ENCODE peak calls at places on chromosomes 16 and 17, in five cellular contexts. B is upper lobe of left lung, E is K562, I is HepG2, J is GM12878. G is an unnamed sample.
A peak's percentile ranks its signal among the peaks of the same experiment; 100 is the strongest.

GRCh38 chr16:84851192-84852127 is 31.7 kb downstream of the CRISPLD2 start:
- ATAC-seq in I (peak; percentile 92), B (peak; percentile 65), J (no peak), E (no peak), G (no peak)

GRCh38 chr16:57614546-57615343 is 13.7 kb upstream of the ADGRG1 start:
- ATAC-seq in E (no peak), J (peak; percentile 8), B (no peak), I (no peak), G (no peak)

GRCh38 chr16:4862639-4863038 is 15.4 kb downstream of the UBN1 start:
- ATAC-seq in B (peak; percentile 70), I (no peak), E (no peak), J (no peak), G (peak; percentile 28)

GRCh38 chr16:58196898-58197313 is 1.0 kb downstream of the CSNK2A2 start:
- ATAC-seq in E (peak; percentile 8), B (no peak), I (peak; percentile 48), J (peak; percentile 32), G (no peak)

GRCh38 chr16:27671410-27671809 is 121.5 kb downstream of the KATNIP start:
- ATAC-seq in E (no peak), J (no peak), I (no peak), B (no peak), G (no peak)

GRCh38 chr17:82632461-82632860 is 15.8 kb downstream of the WDR45B start:
- ATAC-seq in B (no peak), E (no peak), I (no peak), J (no peak), G (no peak)

GRCh38 chr16:56268799-56269198 is 77.5 kb downstream of the GNAO1 start:
- ATAC-seq in I (no peak), B (no peak), E (no peak), J (no peak), G (no peak)

GRCh38 chr17:65163990-65164495 is 26.9 kb downstream of the RGS9 start:
- ATAC-seq in E (peak; percentile 96), I (peak; percentile 54), B (no peak), J (peak; percentile 98), G (peak; percentile 22)

GRCh38 chr17:32771396-32771795 is 105.5 kb downstream of the MYO1D start:
- ATAC-seq in J (no peak), B (no peak), E (no peak), I (no peak), G (no peak)

GRCh38 chr16:84741351-84741791 is 41.6 kb downstream of the USP10 start:
- ATAC-seq in J (no peak), E (no peak), B (no peak), I (no peak), G (peak; percentile 10)

GRCh38 chr17:43974541-43975315 is 21.0 kb upstream of the PYY start:
- ATAC-seq in E (no peak), J (no peak), B (no peak), I (no peak), G (no peak)

DNA sequence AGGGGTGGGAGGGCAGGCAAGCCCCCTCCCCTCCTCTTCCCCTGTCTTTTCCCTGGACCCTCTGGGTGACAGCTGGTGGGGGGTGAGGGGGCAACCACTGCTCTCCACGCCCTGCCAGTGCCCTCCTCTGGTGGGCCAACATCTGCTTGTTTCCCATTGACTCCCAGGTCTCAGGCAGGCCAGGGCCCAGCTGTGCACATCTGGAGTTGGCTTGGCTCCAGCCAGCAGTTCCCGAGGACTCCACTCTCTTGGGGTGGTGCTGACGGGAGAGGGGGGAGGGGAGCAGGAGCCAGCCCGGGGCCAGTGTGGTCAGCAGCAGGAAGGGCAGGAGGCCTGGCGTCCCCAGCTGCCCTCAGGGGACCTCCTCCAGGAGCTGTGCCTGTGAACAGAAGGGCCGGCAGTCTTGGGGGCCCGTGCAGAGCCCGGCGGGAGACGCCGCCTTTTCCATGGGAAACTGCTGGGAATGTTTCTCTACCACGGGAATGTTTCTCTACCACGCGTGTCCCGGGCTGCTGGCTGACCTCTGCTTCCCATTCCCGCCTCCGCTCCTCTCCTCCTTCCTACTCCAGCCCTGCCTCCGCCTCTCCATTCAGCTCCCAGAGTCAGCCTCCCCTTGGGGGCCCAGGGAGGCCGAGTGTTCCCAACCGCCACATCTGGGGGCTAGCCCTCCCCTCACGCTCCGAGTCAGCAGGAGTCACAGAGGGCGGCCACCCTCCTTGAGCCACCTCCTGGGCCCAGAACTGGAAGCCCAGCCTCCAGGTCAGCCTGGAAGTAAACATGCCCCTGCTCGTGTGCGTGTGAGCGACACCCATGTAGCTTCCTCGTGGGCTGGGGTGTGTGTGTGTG is 7.6 kb downstream of the CYGB start:
- ATAC-seq in E (peak; percentile 86), B (peak; percentile 81), I (peak; percentile 13), J (no peak), G (peak; percentile 73)
- TF ChIP-seq POLR2AphosphoS5 in E (no peak), B (peak; percentile 81), I (no peak), J (no peak), G (peak; percentile 62)

GRCh38 chr17:12683299-12683698 is 17.6 kb downstream of the MYOCD start:
- ATAC-seq in J (no peak), E (no peak), B (no peak), I (no peak), G (no peak)

GRCh38 chr17:12680993-12681392 is 15.3 kb downstream of the MYOCD start:
- ATAC-seq in B (no peak), J (no peak), E (no peak), I (no peak), G (peak; percentile 61)

DNA sequence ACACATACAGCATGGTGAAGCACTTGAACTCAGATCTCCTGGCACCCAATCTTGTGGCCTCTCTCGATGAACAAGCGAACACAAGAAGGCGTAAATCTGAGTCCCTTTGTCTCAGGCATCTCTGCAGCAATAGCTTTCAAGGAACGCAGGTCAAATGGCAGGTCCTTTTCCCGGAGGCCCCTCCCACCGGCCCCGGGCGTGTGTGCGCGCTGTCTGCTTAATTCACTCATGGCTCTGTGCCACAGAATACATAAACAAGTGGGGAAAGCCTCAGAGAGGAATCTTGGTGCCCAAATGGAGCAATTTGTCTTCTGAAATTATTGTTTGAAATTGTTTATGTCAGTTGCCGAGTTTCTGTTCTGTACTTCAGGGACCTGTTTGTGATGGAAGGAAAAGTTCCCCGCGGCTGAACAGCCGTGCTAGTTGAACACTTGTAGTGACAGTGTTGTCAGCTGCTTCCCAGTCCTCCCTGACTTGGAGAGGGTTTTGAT is 14.8 kb downstream of the MYOCD start:
- ATAC-seq in I (no peak), B (no peak), J (no peak), E (no peak), G (peak; percentile 89)
- TF ChIP-seq EP300 in I (no peak), B (no peak), J (no peak), E (no peak), G (no peak)

DNA sequence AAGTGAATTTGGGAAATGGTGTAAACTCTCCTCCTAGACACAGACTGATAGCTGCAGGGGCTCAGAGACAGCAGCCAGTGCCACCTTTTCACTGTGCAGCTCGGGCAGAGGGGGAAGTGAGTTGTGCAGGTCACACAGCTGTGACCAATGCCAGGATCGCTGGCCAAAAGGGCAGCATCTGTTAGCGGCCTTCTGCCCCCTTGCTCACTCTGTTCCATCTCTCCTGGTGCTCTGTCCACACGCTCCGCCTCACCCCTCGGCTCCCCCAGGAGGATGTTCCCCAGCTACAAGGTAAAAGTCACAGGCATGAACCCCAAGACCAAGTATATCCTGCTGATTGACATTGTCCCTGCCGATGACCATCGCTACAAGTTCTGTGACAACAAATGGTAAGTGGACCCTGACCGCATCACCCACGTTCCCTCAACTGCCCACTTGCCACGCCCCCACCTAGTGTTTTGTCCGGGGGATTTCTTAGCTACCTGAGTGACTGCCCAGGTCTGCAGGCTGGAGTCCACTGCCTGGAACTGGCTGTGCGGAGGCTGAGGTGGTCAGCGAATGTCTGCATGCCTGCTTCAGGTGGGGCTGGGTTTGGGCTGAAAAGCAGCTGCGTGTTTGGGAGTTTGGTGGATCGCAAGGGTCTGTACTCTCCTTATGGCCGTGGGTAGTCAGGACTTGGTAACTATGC is 13.5 kb downstream of the TBX4 start:
- ATAC-seq in E (no peak), B (no peak), J (no peak), I (no peak), G (no peak)
- TF ChIP-seq POLR2AphosphoS5 in E (no peak), B (no peak), J (no peak), I (no peak), G (no peak)

DNA sequence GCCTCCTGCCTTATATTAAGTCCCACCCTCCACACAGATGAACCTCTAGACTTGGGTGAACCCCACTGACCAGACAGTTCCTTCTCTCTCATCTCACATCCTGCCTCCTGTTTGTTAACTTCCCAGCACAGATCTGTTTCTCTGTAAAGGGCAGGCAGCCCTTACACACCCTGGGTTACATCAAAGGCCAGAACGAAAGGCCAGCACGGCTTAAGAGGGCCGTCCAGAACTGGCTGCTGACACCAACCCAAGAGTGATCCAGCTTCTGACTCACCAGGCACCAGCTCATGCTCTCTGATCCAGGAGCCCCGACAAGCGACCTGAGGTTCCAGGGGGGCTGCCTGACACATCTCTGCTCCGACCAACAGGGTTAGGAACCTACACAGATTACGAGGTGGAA is 86.9 kb downstream of the MRM3 start:
- ATAC-seq in E (no peak), I (no peak), B (peak; percentile 48), J (no peak), G (peak; percentile 91)
- TF ChIP-seq EP300 in E (no peak), I (no peak), B (no peak), J (no peak), G (no peak)

DNA sequence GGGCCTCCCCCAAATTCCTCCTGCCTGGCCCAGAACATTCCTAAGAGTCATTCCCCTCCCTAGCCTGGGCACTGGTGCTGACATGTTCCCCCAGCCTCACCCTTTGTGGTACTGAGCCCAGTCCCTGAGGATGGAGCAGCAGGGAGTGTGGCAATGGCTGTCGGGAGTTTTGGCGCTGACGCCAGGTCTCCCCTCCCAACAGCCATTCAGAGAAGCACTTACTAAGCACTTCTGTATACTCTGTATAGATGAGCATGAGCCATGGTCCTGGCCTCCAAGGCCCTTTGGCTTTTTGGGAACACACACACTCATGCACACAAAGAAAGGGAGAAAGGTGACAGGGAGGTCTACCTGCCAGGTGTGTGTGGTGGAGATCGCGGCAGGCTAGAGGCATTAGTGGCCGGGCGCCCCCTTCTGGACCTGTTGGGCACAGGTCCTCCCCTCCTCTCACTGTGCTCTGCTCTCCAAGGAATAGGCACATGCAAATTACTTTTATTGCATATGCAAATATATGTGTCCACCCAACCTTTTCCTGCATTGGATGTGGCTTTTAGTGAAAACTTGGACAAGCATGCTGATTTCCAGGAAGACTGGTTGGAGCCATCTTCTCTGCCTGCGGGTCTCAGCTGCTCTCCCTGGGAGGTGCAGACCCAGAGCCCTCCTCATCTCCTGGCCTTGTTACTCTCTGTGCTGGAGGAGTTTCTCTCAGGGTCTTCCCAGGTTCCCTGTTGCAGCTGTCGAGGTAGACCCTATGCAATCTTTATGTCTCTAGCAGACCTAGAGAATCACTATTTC is 17.4 kb upstream of the C17orf107 start:
- ATAC-seq in J (peak; percentile 96), E (peak; percentile 97), I (peak; percentile 90), B (peak; percentile 80), G (peak; percentile 63)
- TF ChIP-seq POLR2AphosphoS5 in J (no peak), E (no peak), I (no peak), B (no peak), G (no peak)

DNA sequence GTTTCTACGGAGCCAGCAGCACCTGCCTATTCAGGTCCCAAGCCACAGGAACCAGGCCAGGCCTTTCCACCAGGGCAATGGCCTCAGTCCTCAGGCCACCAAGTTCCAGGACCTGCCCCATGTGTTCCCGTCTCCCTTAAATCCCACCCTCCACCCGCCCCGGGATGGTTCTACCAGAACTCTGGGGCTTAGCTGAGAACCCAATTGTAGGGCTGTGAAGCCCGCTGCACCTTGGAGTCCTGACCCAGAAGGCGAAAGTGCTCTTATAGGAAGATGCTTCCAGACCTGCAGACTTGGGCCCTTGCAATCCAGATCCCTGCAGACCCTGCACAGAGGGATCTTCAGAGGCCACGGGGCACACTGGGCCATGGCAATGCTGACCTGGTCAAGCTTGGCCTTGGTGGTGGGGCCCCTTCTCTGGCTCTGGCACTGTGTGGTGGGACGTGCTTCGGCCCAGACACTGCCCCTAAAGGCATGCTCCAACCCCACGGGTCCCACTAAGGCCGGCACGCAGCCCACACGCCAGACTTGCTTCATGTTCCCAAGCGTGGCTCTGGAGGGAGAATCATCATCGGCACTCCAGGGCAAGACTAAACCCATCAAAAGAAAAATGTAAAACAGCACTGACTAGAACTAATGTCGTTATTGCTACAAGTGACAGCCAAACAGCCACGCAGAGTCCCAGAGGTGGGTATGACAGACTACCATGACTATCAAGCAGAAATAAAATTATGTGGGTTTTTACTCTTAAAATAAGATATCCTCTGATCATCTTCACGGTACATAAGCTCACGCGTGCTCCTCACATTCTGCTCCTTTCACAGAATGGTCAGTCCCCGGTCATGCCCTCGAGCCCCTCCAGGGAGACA is 41.3 kb upstream of the ATP2A3 start:
- ATAC-seq in J (no peak), B (no peak), I (no peak), E (no peak), G (no peak)
- TF ChIP-seq EP300 in J (no peak), B (no peak), I (no peak), E (no peak), G (no peak)

G was measured in gastroesophageal sphincter.